ENCODE peak calls at places on chromosomes 7 and 10, in six cellular contexts. M is activated CD4-positive, alpha-beta T cell treated with anti-CD3 and anti-CD28 coated beads, Interleukin-2, amount 10 ng/mL, durations not matched to agents 24 days and 14 days; L is Kasumi-1; H is GM23338; E is CD4-positive, alpha-beta T cell; B is EL. T is an unnamed sample.
A peak's percentile ranks its signal among the peaks of the same experiment; 100 is the strongest.

GRCh38 chr10:36110097-36110496 is 468.0 kb upstream of the FZD8 start:
- DNase-seq in M (no peak), L (no peak), H (no peak), E (no peak), B (no peak), T (no peak)

GRCh38 chr10:86177483-86178155 is 189.0 kb downstream of the GRID1 start:
- DNase-seq in M (no peak), L (no peak), H (no peak), E (no peak), B (no peak), T (no peak)

GRCh38 chr10:14659626-14660196 is 115.0 kb downstream of the FAM107B start:
- DNase-seq in M (peak; percentile 89), L (peak; percentile 93), H (no peak), E (peak; percentile 31), B (no peak), T (no peak)

GRCh38 chr10:110803830-110804338 is 67.8 kb upstream of the PDCD4 start:
- DNase-seq in M (peak; percentile 72), L (peak; percentile 88), H (peak; percentile 77), E (peak; percentile 7), B (peak; percentile 40), T (peak; percentile 32)

GRCh38 chr7:135181261-135181928 is 10.9 kb upstream of the CYREN start:
- DNase-seq in M (no peak), L (no peak), H (no peak), E (no peak), B (no peak), T (no peak)

GRCh38 chr10:101843032-101843991 is at the start of gene KCNIP2:
- DNase-seq in M (peak; percentile 83), L (peak; percentile 67), H (peak; percentile 92), E (peak; percentile 49), B (no peak), T (peak; percentile 78)

GRCh38 chr10:20993387-20994170 is 96.5 kb upstream of the NEBL start:
- DNase-seq in M (no peak), L (no peak), H (no peak), E (no peak), B (no peak), T (no peak)

GRCh38 chr10:121900443-121901174 is 27.2 kb downstream of the ATE1 start:
- DNase-seq in M (peak; percentile 70), L (peak; percentile 98), H (peak; percentile 90), E (no peak), B (peak; percentile 62), T (peak; percentile 78)

GRCh38 chr7:155593455-155594162 is 47.2 kb upstream of the CNPY1 start:
- DNase-seq in M (no peak), L (peak; percentile 58), H (no peak), E (no peak), B (no peak), T (no peak)

GRCh38 chr7:2110586-2111396 is 122.0 kb downstream of the MAD1L1 start:
- DNase-seq in M (no peak), L (no peak), H (no peak), E (no peak), B (no peak), T (no peak)

GRCh38 chr7:3561908-3562307 is 260.9 kb downstream of the SDK1 start:
- DNase-seq in M (no peak), L (no peak), H (no peak), E (no peak), B (no peak), T (no peak)

GRCh38 chr7:8305625-8306388 is 43.8 kb upstream of the ICA1 start:
- DNase-seq in M (no peak), L (no peak), H (no peak), E (no peak), B (no peak), T (no peak)

GRCh38 chr7:7639847-7640220 is 718 bp upstream of the UMAD1 start:
- DNase-seq in M (peak; percentile 84), L (peak; percentile 18), H (no peak), E (peak; percentile 37), B (peak; percentile 39), T (peak; percentile 56)

GRCh38 chr7:64515330-64515729 is 47.5 kb downstream of the ZNF680 start:
- DNase-seq in M (no peak), L (no peak), H (no peak), E (no peak), B (no peak), T (no peak)

GRCh38 chr10:11403116-11403515 is 208.3 kb downstream of the USP6NL start:
- DNase-seq in M (peak; percentile 89), L (peak; percentile 96), H (no peak), E (peak; percentile 49), B (no peak), T (no peak)

GRCh38 chr10:21534611-21535493 is 820 bp downstream of the MLLT10 start:
- DNase-seq in M (peak; percentile 83), L (peak; percentile 63), H (peak; percentile 79), E (peak; percentile 44), B (peak; percentile 57), T (peak; percentile 71)

GRCh38 chr7:131574741-131575140 is 18.3 kb upstream of the PODXL start:
- DNase-seq in M (no peak), L (no peak), H (no peak), E (no peak), B (peak; percentile 37), T (no peak)

GRCh38 chr10:33396938-33397337 is 62.5 kb upstream of the NRP1 start:
- DNase-seq in M (no peak), L (no peak), H (no peak), E (no peak), B (no peak), T (no peak)

GRCh38 chr10:132464256-132465192 is 67.5 kb downstream of the PWWP2B start:
- DNase-seq in M (no peak), L (no peak), H (no peak), E (no peak), B (no peak), T (no peak)

GRCh38 chr10:124560377-124560776 is 98.8 kb downstream of the LHPP start:
- DNase-seq in M (no peak), L (peak; percentile 18), H (no peak), E (no peak), B (peak; percentile 25), T (no peak)

GRCh38 chr7:18221377-18222290 is 194.0 kb upstream of the PRPS1L1 start:
- DNase-seq in M (no peak), L (peak; percentile 13), H (no peak), E (no peak), B (no peak), T (no peak)

GRCh38 chr7:116525298-116525912 is 569 bp downstream of the CAV1 start:
- DNase-seq in M (peak; percentile 71), L (no peak), H (peak; percentile 37), E (no peak), B (peak; percentile 31), T (no peak)

GRCh38 chr10:130301026-130301892 is 165.1 kb downstream of the GLRX3 start:
- DNase-seq in M (peak; percentile 87), L (no peak), H (no peak), E (peak; percentile 36), B (no peak), T (peak; percentile 37)

GRCh38 chr10:75253281-75254220 is 17.8 kb upstream of the COMTD1 start:
- DNase-seq in M (no peak), L (no peak), H (no peak), E (no peak), B (no peak), T (no peak)

GRCh38 chr10:23945845-23946244 is 263.1 kb upstream of the KIAA1217 start:
- DNase-seq in M (no peak), L (no peak), H (no peak), E (no peak), B (no peak), T (no peak)

GRCh38 chr7:50678586-50678985 is 104.1 kb downstream of the GRB10 start:
- DNase-seq in M (no peak), L (no peak), H (no peak), E (no peak), B (no peak), T (no peak)

GRCh38 chr7:114715907-114716306 is 206.0 kb upstream of the MDFIC start:
- DNase-seq in M (no peak), L (peak; percentile 6), H (no peak), E (no peak), B (peak; percentile 51), T (no peak)

GRCh38 chr10:7592627-7593026 is 74.1 kb downstream of the ITIH5 start:
- DNase-seq in M (no peak), L (no peak), H (no peak), E (no peak), B (no peak), T (no peak)

GRCh38 chr7:27158436-27159277 is 2.2 kb upstream of the HOXA7 start:
- DNase-seq in M (peak; percentile 58), L (no peak), H (peak; percentile 46), E (no peak), B (no peak), T (no peak)

GRCh38 chr7:96407427-96407826 is 85.5 kb upstream of the SLC25A13 start:
- DNase-seq in M (no peak), L (no peak), H (no peak), E (no peak), B (peak; percentile 63), T (no peak)

GRCh38 chr7:6123843-6124242 is 92.7 kb downstream of the ANKRD61 start:
- DNase-seq in M (no peak), L (no peak), H (no peak), E (no peak), B (no peak), T (no peak)

GRCh38 chr10:95536894-95537542 is 24.2 kb downstream of the SORBS1 start:
- DNase-seq in M (no peak), L (no peak), H (no peak), E (no peak), B (no peak), T (no peak)

GRCh38 chr7:115145512-115145911 is 223.6 kb downstream of the MDFIC start:
- DNase-seq in M (no peak), L (no peak), H (no peak), E (no peak), B (no peak), T (no peak)

GRCh38 chr7:89200758-89201157 is 405.2 kb upstream of the TEX47 start:
- DNase-seq in M (no peak), L (no peak), H (peak; percentile 8), E (no peak), B (no peak), T (no peak)